ENCODE peak calls at places on chromosomes 6 and 20, in six cellular contexts. T is A549, P is sigmoid colon, I is suprapubic skin, R is heart left ventricle, M is adrenal gland. E is an unnamed sample.

GRCh38 chr20:21520702-21521595 is 7.1 kb upstream of the NKX2-2 start:
- DNase-seq in R (no peak), I (no peak), M (no peak), T (no peak), P (no peak), E (no peak)

GRCh38 chr6:132131777-132132176 is 180.6 kb upstream of the CCN2 start:
- DNase-seq in M (no peak), R (no peak), T (peak; percentile 35), I (no peak), P (no peak), E (no peak)

GRCh38 chr6:43115365-43115764 is 39.3 kb downstream of the PTK7 start:
- DNase-seq in P (no peak), I (no peak), M (no peak), R (no peak), T (no peak), E (no peak)

GRCh38 chr6:98828210-98828798 is 6.1 kb upstream of the POU3F2 start:
- DNase-seq in T (no peak), R (no peak), P (no peak), I (no peak), M (no peak), E (no peak)

GRCh38 chr6:109526905-109527628 is 44.0 kb upstream of the ZBTB24 start:
- DNase-seq in P (no peak), M (peak; percentile 57), R (no peak), T (peak; percentile 33), I (no peak), E (no peak)

GRCh38 chr6:337782-338464 is 45.6 kb downstream of the DUSP22 start:
- DNase-seq in R (no peak), T (no peak), P (no peak), M (no peak), I (no peak), E (no peak)

GRCh38 chr6:17505767-17506280 is 94.3 kb upstream of the FAM8A1 start:
- DNase-seq in M (no peak), R (no peak), I (no peak), T (no peak), P (no peak), E (no peak)

GRCh38 chr6:143620461-143620860 is 57.3 kb upstream of the PHACTR2 start:
- DNase-seq in M (no peak), I (no peak), T (no peak), R (no peak), P (no peak), E (no peak)

GRCh38 chr6:6614965-6615304 is 26.4 kb downstream of the LY86 start:
- DNase-seq in R (no peak), M (no peak), P (no peak), I (no peak), T (no peak), E (no peak)

GRCh38 chr6:164321297-164321696 is 906.8 kb downstream of the QKI start:
- DNase-seq in T (no peak), P (no peak), M (no peak), R (no peak), I (no peak), E (no peak)

GRCh38 chr6:164325168-164325567 is 910.6 kb downstream of the QKI start:
- DNase-seq in P (no peak), R (no peak), T (no peak), M (no peak), I (no peak), E (no peak)

DNA sequence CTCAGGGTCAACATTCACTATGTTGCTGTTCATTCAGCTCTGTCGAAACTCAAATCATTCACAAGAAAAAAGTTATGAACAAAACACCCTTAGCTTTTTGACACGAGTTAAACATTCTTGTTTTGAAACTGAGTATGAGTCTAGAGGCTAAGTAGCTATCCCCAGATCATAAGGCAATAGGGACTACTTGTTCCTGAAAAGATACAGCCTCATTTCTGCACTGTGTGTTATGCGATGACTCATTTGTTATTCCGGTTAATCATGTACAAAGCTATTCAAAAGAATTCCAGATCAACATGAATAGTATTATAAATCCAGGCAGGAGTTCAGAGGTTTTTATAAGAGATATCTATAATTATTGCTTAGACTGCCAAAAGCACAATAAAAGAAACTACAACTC is 908.0 kb downstream of the QKI start:
- DNase-seq in M (no peak), P (no peak), I (no peak), T (no peak), R (no peak), E (no peak)
- H3K27ac ChIP-seq in M (peak overlapping the region; percentile 64), P (no peak overlapping the region), I (peak overlapping the region; percentile 30), T (no peak overlapping the region), R (peak overlapping the region; percentile 67), E (peak overlapping the region; percentile 6)

GRCh38 chr20:31722388-31723281 is at the start of gene BCL2L1:
- DNase-seq in I (peak; percentile 93), M (peak; percentile 86), T (peak; percentile 71), R (peak; percentile 93), P (peak; percentile 94), E (peak; percentile 89)
- TF ChIP-seq POLR2A in I (no peak), M (peak; percentile 71), T (peak; percentile 45), R (peak; percentile 72), P (peak; percentile 30), E (peak; percentile 82)

GRCh38 chr6:11264100-11264499 is 31.6 kb upstream of the NEDD9 start:
- DNase-seq in M (no peak), R (no peak), T (no peak), I (no peak), P (no peak), E (no peak)
- TF ChIP-seq CTCF in M (no peak), R (no peak), T (no peak), I (no peak), P (no peak), E (no peak)

GRCh38 chr20:37407573-37408002 is 61.6 kb downstream of the SRC start:
- DNase-seq in R (peak; percentile 66), T (no peak), I (no peak), P (peak; percentile 89), M (no peak), E (no peak)
- H3K27ac ChIP-seq in R (no peak overlapping the region), T (no peak overlapping the region), I (no peak overlapping the region), P (no peak overlapping the region), M (no peak overlapping the region), E (no peak overlapping the region)

DNA sequence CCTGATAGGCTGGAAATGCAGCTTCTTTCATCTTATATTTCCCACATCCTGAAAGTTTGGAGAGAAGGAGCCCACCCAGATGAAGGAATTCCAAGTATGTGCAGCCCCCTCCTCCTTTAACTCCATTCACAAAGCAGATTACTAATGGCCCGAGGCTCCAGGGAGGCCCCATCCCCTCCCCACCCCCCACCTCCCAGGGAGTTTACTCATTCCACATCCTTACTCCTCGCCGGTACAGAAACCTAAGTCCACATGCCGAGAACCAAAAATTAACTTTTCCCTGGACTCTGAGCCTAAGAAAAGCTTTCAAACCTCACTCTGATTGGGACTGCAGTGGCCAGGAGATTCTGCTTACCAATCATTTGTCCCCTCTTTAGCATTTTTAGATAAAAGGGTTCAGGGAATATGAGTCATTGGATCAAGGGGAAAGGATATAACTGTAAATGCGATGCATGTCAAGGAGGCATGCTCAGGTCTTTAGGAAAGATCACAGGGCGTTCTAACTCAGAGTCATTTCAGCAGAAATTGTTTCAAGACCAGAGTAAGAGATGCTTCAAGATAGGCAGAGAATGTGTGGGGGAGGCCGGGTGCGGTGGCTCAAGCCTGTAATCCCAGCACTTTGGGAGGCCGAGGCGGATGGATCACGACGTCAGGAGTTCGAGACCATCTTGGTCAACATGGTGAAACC is 31.9 kb upstream of the PIM1 start:
- DNase-seq in P (no peak), T (peak; percentile 46), I (no peak), R (no peak), M (no peak), E (no peak)
- TF ChIP-seq POLR2A in P (no peak), T (no peak), I (no peak), R (no peak), M (no peak), E (no peak)

GRCh38 chr6:130834482-130835251 is 7.5 kb downstream of the SMLR1 start:
- DNase-seq in P (no peak), T (no peak), I (no peak), M (no peak), R (no peak), E (no peak)

GRCh38 chr6:130837067-130837466 is 9.9 kb downstream of the SMLR1 start:
- DNase-seq in R (no peak), I (no peak), T (no peak), M (no peak), P (no peak), E (no peak)

GRCh38 chr6:130838971-130839370 is 11.8 kb downstream of the SMLR1 start:
- DNase-seq in M (no peak), I (no peak), R (no peak), T (no peak), P (no peak), E (no peak)

GRCh38 chr6:130838250-130838649 is 11.0 kb downstream of the SMLR1 start:
- DNase-seq in I (no peak), M (no peak), T (no peak), P (no peak), R (no peak), E (no peak)

DNA sequence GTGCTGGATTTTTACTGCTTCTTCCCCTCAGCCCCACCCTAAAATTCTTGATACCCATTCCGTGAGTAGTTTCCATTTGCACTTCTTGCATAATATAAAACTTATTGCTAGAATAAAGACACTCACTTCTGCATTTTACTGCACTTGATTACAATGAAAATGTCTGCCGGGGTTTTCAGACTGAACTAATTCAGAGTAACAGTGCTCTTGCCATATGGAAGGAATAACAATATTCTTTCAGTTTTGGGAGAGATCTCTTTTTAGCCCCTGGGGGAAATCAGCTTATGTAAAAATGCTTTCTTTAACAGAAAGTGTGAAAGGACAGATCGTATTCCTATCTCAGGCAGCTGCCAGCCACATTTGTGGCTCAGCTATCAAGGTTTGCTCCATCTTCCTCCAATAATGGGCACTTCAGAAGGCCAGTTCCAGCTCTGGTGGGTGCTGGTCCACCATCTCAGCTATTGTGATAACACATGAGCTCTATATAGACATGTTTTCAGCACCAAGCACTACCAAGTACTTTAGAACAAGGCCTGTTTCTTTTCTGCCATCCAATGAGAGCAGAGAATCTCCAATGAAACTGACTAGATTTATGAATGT is 9.0 kb downstream of the SMLR1 start:
- DNase-seq in T (no peak), M (no peak), P (no peak), I (no peak), R (no peak), E (no peak)
- TF ChIP-seq CTCF in T (no peak), M (no peak), P (no peak), I (no peak), R (no peak), E (no peak)

GRCh38 chr20:58956078-58956477 is 25.0 kb upstream of the NELFCD start:
- DNase-seq in I (no peak), M (no peak), P (no peak), T (no peak), R (no peak), E (no peak)
- H3K27ac ChIP-seq in I (no peak overlapping the region), M (no peak overlapping the region), P (no peak overlapping the region), T (no peak overlapping the region), R (no peak overlapping the region), E (no peak overlapping the region)

DNA sequence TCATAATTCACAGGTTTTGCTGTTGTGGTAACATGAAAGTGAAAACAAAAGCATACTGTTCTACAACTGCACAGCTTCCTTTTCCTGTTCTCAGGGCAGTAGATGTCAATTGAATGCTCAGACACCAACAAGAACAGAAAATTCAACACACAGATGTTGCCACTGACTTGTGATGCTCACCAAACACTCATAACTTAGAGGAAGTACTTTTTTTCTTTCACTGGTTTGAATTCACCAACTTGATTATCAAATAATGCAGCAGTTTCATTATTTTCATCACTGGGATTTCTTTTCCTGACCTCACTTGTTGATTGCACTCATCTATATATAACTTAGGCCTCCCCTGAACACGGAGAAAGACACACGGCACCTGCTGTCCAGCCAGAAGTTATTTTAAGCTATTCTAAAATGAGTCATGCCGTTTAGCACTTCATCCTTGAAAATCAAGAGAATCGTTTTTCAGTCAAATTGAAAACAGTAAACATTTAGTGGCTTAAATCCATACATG is 957 bp downstream of the TXLNB start:
- DNase-seq in P (peak; percentile 70), R (no peak), M (peak; percentile 33), T (no peak), I (no peak), E (no peak)
- TF ChIP-seq POLR2A in P (no peak), R (no peak), M (no peak), T (no peak), I (no peak), E (no peak)